ENCODE peak calls at places on chromosomes 11 and 22, in six cellular contexts. G is OCI-LY7, D is Peyer's patch, Z is transverse colon, X is nephron progenitor cell, K is lung. C is an unnamed sample.

GRCh38 chr11:65452806-65453490 is 30.4 kb downstream of the NEAT1 start:
- DNase-seq in G (no peak), D (no peak), Z (no peak), X (no peak), K (no peak), C (no peak)

GRCh38 chr22:19143967-19144400 is 467 bp downstream of the ESS2 start:
- DNase-seq in G (peak; percentile 17), D (no peak), Z (no peak), X (no peak), K (no peak), C (no peak)

GRCh38 chr11:117795726-117796455 is 1.1 kb downstream of the DSCAML1 start:
- DNase-seq in G (no peak), D (no peak), Z (no peak), X (peak; percentile 31), K (no peak), C (no peak)

GRCh38 chr11:86374586-86374985 is at the start of gene CCDC81:
- DNase-seq in G (no peak), D (no peak), Z (no peak), X (peak; percentile 58), K (no peak), C (peak; percentile 67)

GRCh38 chr22:19884161-19884953 is 29.7 kb upstream of the GNB1L start:
- DNase-seq in G (no peak), D (peak; percentile 35), Z (no peak), X (no peak), K (no peak), C (peak; percentile 12)

GRCh38 chr22:37419916-37420655 is 7.2 kb downstream of the ELFN2 start:
- DNase-seq in G (no peak), D (peak; percentile 49), Z (no peak), X (peak; percentile 61), K (no peak), C (peak; percentile 55)

GRCh38 chr11:107563702-107564101 is 1.8 kb downstream of the ALKBH8 start:
- DNase-seq in G (peak; percentile 70), D (no peak), Z (peak; percentile 16), X (peak; percentile 21), K (no peak), C (peak; percentile 32)

GRCh38 chr11:60917267-60917666 is 3.3 kb downstream of the TMEM109 start:
- DNase-seq in G (no peak), D (no peak), Z (no peak), X (no peak), K (no peak), C (no peak)

GRCh38 chr22:36423461-36424404 is 36.0 kb upstream of the MYH9 start:
- DNase-seq in G (no peak), D (no peak), Z (no peak), X (no peak), K (no peak), C (no peak)

GRCh38 chr22:44540756-44541670 is 43.0 kb upstream of the RTL6 start:
- DNase-seq in G (no peak), D (no peak), Z (no peak), X (no peak), K (no peak), C (no peak)

GRCh38 chr11:128105511-128105910 is 481.8 kb downstream of the ETS1 start:
- DNase-seq in G (no peak), D (no peak), Z (no peak), X (no peak), K (no peak), C (no peak)

GRCh38 chr11:19606856-19607655 is 105.6 kb upstream of the NAV2 start:
- DNase-seq in G (no peak), D (no peak), Z (no peak), X (no peak), K (no peak), C (no peak)

GRCh38 chr11:10645212-10645795 is 48.3 kb downstream of the IRAG1 start:
- DNase-seq in G (no peak), D (no peak), Z (no peak), X (no peak), K (no peak), C (no peak)

GRCh38 chr11:125074511-125075241 is 11.6 kb downstream of the SLC37A2 start:
- DNase-seq in G (no peak), D (no peak), Z (no peak), X (no peak), K (no peak), C (no peak)

GRCh38 chr22:41286639-41287091 is 678 bp upstream of the RANGAP1 start:
- DNase-seq in G (peak; percentile 86), D (no peak), Z (no peak), X (peak; percentile 23), K (peak; percentile 41), C (no peak)

GRCh38 chr11:61871158-61871597 is 20.2 kb downstream of the FADS3 start:
- DNase-seq in G (peak; percentile 81), D (peak; percentile 81), Z (peak; percentile 65), X (peak; percentile 89), K (peak; percentile 76), C (peak; percentile 88)

GRCh38 chr11:19953909-19954308 is 206.4 kb downstream of the DBX1 start:
- DNase-seq in G (no peak), D (no peak), Z (no peak), X (no peak), K (no peak), C (no peak)

GRCh38 chr11:8056810-8057463 is 24.1 kb upstream of the TUB start:
- DNase-seq in G (no peak), D (no peak), Z (peak; percentile 39), X (no peak), K (no peak), C (no peak)

GRCh38 chr11:64207247-64208085 is 945 bp downstream of the FERMT3 start:
- DNase-seq in G (peak; percentile 90), D (no peak), Z (peak; percentile 74), X (no peak), K (peak; percentile 59), C (no peak)

GRCh38 chr22:44381761-44382454 is 69.2 kb upstream of the SHISAL1 start:
- DNase-seq in G (no peak), D (peak; percentile 31), Z (no peak), X (peak; percentile 37), K (no peak), C (peak; percentile 10)

GRCh38 chr22:29773233-29773632 is 6.1 kb downstream of the UQCR10 start:
- DNase-seq in G (no peak), D (no peak), Z (no peak), X (no peak), K (no peak), C (no peak)

DNA sequence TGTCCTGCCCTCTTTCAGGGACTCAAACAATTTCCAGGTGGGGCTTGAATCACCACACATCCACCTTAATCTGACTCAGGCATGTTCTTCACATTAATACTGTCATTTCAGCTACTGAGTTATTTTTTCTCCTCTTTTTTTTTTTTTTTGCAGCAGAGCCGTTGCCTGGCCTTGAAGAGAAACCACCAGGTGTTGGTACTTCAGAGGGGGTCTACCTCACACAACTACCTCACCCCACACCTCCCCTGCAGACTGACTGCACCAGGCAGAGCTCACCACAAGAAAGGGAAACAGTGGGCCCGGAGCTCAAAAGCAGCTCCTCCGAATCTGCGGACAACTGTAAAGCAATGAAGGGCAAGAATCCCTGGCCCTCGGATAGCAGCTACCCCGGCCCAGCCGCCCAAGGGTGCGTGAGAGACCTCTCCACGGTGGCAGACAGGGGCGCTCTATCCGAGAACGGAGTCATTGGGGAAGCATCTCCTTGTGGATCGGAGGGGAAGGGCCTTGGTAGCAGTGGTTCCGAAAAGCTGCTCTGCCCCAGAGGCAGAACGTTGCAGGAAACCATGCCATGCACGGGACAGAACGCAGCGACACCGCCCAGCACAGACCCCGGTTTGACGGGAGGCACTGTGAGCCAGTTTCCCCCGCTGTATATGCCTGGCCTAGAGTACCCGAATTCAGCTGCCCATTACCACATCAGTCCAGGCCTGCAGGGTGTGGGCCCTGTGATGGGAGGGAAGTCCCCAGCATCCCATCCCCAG is 15.1 kb upstream of the SLC25A18 start:
- DNase-seq in G (no peak), D (no peak), Z (no peak), X (no peak), K (no peak), C (no peak)
- TF ChIP-seq CTCF in G (no peak), D (no peak), Z (no peak), X (no peak), K (no peak), C (no peak)

GRCh38 chr11:12761029-12761428 is 86.8 kb downstream of the TEAD1 start:
- DNase-seq in G (no peak), D (no peak), Z (no peak), X (no peak), K (no peak), C (no peak)
- TF ChIP-seq CTCF in G (peak; percentile 28), D (no peak), Z (peak; percentile 21), X (no peak), K (no peak), C (no peak)

DNA sequence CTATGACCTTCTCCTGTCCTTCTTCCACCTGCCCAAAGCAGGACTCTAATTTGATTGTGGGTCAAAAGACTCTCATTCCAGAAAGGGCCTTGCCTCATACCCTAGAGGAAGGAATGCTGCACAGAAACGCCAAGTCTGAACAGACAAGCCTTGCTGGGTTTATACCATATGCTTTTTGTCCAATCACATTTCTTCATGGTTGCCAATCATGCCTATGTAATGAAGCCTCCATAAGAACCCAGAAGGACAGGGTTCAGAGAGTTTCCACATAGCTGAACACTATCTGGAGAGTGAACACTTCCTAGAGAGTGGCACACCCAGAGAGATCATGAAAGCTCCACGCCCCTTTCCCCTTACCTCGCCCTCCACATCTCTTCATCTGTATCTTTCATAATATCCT is 4.8 kb upstream of the SAA2 start:
- DNase-seq in G (no peak), D (no peak), Z (no peak), X (no peak), K (no peak), C (no peak)
- TF ChIP-seq CTCF in G (no peak), D (no peak), Z (no peak), X (no peak), K (no peak), C (no peak)

DNA sequence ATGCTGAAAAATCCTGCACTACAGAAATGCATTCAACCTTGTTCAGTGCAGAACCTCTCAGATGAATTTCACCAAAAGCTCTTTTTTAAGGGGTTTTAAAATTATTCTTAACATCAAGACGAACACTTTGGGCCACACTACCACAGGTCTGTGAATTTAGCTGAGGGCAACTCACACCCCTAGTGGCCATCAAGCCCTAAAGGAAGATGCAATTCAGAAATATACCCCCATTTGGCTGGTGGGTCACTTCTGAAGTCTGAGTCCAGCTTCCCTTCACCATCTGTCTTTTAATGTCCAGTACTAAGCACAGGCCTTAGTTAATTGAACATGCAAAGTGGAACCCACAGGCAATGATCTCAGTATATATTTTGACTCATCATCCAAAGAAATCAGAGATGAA is 50.5 kb downstream of the FAM76B start:
- DNase-seq in G (peak; percentile 8), D (no peak), Z (no peak), X (no peak), K (no peak), C (no peak)
- TF ChIP-seq CTCF in G (peak; percentile 58), D (no peak), Z (no peak), X (no peak), K (no peak), C (peak; percentile 36)

GRCh38 chr11:103053997-103054396 is 38.0 kb downstream of the DCUN1D5 start:
- DNase-seq in G (no peak), D (no peak), Z (no peak), X (no peak), K (no peak), C (no peak)
- TF ChIP-seq CTCF in G (no peak), D (no peak), Z (no peak), X (no peak), K (no peak), C (no peak)

C was measured in glutamatergic neuron.